ENCODE peak calls at places on chromosomes 7 and 10, in seven cellular contexts. O is HCT116, V is GM23248, I is MM.1S, J is mammary epithelial cell, F is SK-N-MC, K is K562. C is an unnamed sample.

GRCh38 chr10:92729886-92730285 is 40.1 kb downstream of the HHEX start:
- DNase-seq in O (no peak), V (no peak), I (peak), J (no peak), F (no peak), K (no peak), C (no peak)

GRCh38 chr10:10126231-10126630 is 891.4 kb upstream of the CELF2 start:
- DNase-seq in O (no peak), V (peak), I (no peak), J (no peak), F (no peak), K (no peak), C (no peak)

GRCh38 chr7:7156663-7157062 is 25.7 kb upstream of the C1GALT1 start:
- DNase-seq in O (no peak), V (peak), I (no peak), J (no peak), F (no peak), K (no peak), C (no peak)

GRCh38 chr10:79185067-79185774 is 116.5 kb downstream of the ZMIZ1 start:
- DNase-seq in O (no peak), V (peak), I (no peak), J (no peak), F (no peak), K (no peak), C (no peak)

GRCh38 chr7:144404911-144405310 is 1.4 kb upstream of the NOBOX start:
- DNase-seq in O (no peak), V (no peak), I (no peak), J (no peak), F (no peak), K (no peak), C (no peak)

GRCh38 chr7:147771344-147771743 is 819.2 kb upstream of the C7orf33 start:
- DNase-seq in O (no peak), V (no peak), I (no peak), J (no peak), F (no peak), K (no peak), C (no peak)

GRCh38 chr10:131777162-131777561 is 123.6 kb upstream of the PPP2R2D start:
- DNase-seq in O (no peak), V (no peak), I (no peak), J (no peak), F (no peak), K (no peak), C (no peak)

GRCh38 chr10:58399410-58399809 is 14.2 kb downstream of the TFAM start:
- DNase-seq in O (no peak), V (peak), I (no peak), J (peak), F (no peak), K (no peak), C (no peak)

GRCh38 chr7:124536156-124536762 is 229.3 kb downstream of the GPR37 start:
- DNase-seq in O (no peak), V (no peak), I (no peak), J (no peak), F (no peak), K (no peak), C (no peak)

GRCh38 chr10:82914655-82915136 is 1039.7 kb downstream of the NRG3 start:
- DNase-seq in O (no peak), V (no peak), I (no peak), J (no peak), F (no peak), K (no peak), C (no peak)

GRCh38 chr7:29840701-29841100 is 34.4 kb downstream of the WIPF3 start:
- DNase-seq in O (no peak), V (no peak), I (no peak), J (no peak), F (no peak), K (no peak), C (no peak)

GRCh38 chr10:99964791-99965190 is 45.0 kb downstream of the DNMBP start:
- DNase-seq in O (no peak), V (peak), I (no peak), J (no peak), F (no peak), K (no peak), C (no peak)

GRCh38 chr10:13716161-13717071 is 129.7 kb downstream of the PRPF18 start:
- DNase-seq in O (no peak), V (peak), I (no peak), J (no peak), F (no peak), K (no peak), C (no peak)

GRCh38 chr10:72274730-72275350 is 1.1 kb downstream of the DDIT4 start:
- DNase-seq in O (no peak), V (peak), I (peak), J (peak), F (no peak), K (peak), C (peak)

GRCh38 chr10:124338276-124338915 is 80.3 kb downstream of the OAT start:
- DNase-seq in O (no peak), V (no peak), I (no peak), J (no peak), F (no peak), K (no peak), C (no peak)

GRCh38 chr7:85101347-85101746 is 85.5 kb downstream of the SEMA3D start:
- DNase-seq in O (no peak), V (no peak), I (no peak), J (no peak), F (no peak), K (no peak), C (no peak)

GRCh38 chr10:14439451-14440259 is 108.9 kb upstream of the FRMD4A start:
- DNase-seq in O (no peak), V (peak), I (no peak), J (no peak), F (no peak), K (no peak), C (no peak)

GRCh38 chr10:119327096-119327745 is 119.8 kb downstream of the GRK5 start:
- DNase-seq in O (no peak), V (no peak), I (no peak), J (no peak), F (no peak), K (no peak), C (no peak)

GRCh38 chr7:116576350-116577319 is 51.8 kb downstream of the CAV1 start:
- DNase-seq in O (no peak), V (peak), I (no peak), J (peak), F (no peak), K (no peak), C (peak)

GRCh38 chr7:90595801-90596683 is at the start of gene CDK14:
- DNase-seq in O (peak), V (peak), I (peak), J (peak), F (no peak), K (peak), C (peak)

GRCh38 chr10:46560381-46560780 is 3.9 kb upstream of the GPRIN2 start:
- DNase-seq in O (no peak), V (no peak), I (peak), J (no peak), F (no peak), K (no peak), C (peak)

GRCh38 chr7:95843286-95843685 is 70.9 kb downstream of the DYNC1I1 start:
- DNase-seq in O (no peak), V (peak), I (no peak), J (no peak), F (no peak), K (no peak), C (no peak)

GRCh38 chr7:23012797-23013714 is 874 bp downstream of the HYCC1 start:
- DNase-seq in O (no peak), V (peak), I (peak), J (no peak), F (no peak), K (peak), C (peak)

GRCh38 chr7:47568569-47568968 is 13.3 kb downstream of the TNS3 start:
- DNase-seq in O (no peak), V (no peak), I (no peak), J (no peak), F (no peak), K (no peak), C (no peak)

GRCh38 chr7:150717821-150718420 is 1.5 kb downstream of the GIMAP1 start:
- DNase-seq in O (no peak), V (no peak), I (no peak), J (no peak), F (no peak), K (no peak), C (no peak)

GRCh38 chr7:150715293-150715692 is 1.1 kb upstream of the GIMAP1 start:
- DNase-seq in O (no peak), V (no peak), I (no peak), J (no peak), F (no peak), K (no peak), C (no peak)

GRCh38 chr7:150716939-150717338 is 526 bp downstream of the GIMAP1 start:
- DNase-seq in O (no peak), V (no peak), I (no peak), J (no peak), F (no peak), K (no peak), C (no peak)

GRCh38 chr7:150715738-150716137 is 675 bp upstream of the GIMAP1 start:
- DNase-seq in O (no peak), V (no peak), I (no peak), J (no peak), F (no peak), K (no peak), C (no peak)

GRCh38 chr7:150716368-150716767 is at the start of gene GIMAP1:
- DNase-seq in O (no peak), V (no peak), I (no peak), J (no peak), F (no peak), K (no peak), C (no peak)
- H3K4me3 ChIP-seq in O (no peak), V (no peak), I (no peak), J (no peak), F (no peak), K (no peak), C (no peak)

DNA sequence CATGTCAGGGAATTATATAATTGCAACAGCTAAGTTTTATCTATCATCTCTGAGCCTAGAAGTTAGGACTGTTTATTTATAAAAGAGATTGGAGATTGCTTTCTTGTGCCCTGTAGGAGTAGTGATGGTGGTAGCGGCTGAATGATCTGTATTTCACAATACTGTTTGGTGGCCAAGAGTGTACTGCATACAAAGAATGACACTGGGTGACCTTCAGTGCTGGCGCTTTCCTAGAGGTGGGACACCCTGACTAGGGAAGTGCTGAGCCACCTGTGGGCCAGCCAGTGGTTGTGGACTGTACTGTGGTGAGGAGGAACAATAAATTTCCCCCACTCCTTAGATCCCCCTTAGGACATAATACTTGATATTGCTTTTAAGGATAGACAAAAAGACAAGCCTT is 53.0 kb downstream of the COPG2 start:
- DNase-seq in O (no peak), V (no peak), I (no peak), J (no peak), F (no peak), K (no peak), C (no peak)
- H3K27ac ChIP-seq in O (no peak), V (no peak), I (no peak), J (no peak), F (no peak), K (no peak), C (no peak)

DNA sequence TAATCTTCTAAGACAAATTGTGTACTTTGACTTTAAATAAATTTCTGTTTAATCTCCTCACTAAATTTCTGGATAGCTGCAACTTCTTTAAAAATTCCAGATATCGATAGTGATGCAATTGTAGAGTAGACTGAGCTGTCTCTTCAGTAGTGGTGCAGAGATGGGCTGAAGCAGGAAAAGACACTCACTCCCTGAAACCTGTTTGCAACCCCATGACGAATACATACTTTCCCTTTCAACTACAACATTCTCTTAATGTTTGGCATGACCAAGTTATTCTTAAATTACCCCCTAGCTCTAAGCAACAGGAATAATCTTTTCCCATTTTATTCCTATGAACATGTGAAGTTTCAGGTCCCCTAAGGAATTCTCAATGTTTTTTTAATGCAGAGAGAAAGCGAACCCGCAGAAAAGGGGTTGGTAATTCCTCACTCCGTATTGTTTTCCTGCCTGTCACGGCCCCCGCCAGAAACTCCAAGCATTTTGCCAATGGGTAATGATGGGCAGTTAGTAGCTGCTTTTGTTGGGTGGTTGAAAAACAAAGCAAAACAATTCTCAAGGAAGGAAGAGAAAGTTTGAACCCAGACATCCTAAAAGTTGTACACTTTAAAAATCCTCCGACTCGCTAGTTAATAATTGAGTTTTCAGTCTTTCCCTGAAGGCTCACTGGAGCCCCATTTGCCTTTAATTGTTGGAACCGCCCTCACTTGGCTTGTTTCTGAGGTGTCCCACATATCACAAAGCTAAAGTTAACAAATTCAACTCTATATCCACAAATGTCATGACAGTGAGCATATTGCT is 1.2 kb downstream of the THSD7A start:
- DNase-seq in O (no peak), V (peak), I (no peak), J (peak), F (no peak), K (no peak), C (no peak)
- TF ChIP-seq EZH2 in O (no peak), V (no peak), I (no peak), J (no peak), F (no peak), K (no peak), C (no peak)

GRCh38 chr10:34866848-34867247 is 51.8 kb upstream of the PARD3 start:
- DNase-seq in O (no peak), V (no peak), I (no peak), J (no peak), F (no peak), K (no peak), C (no peak)
- H3K4me3 ChIP-seq in O (no peak), V (no peak), I (no peak), J (no peak), F (no peak), K (no peak), C (no peak)

GRCh38 chr10:18576586-18576985 is 74.8 kb downstream of the NSUN6 start:
- DNase-seq in O (no peak), V (no peak), I (no peak), J (no peak), F (no peak), K (no peak), C (no peak)
- H3K27ac ChIP-seq in O (no peak), V (no peak), I (no peak), J (no peak), F (no peak), K (no peak), C (no peak)

GRCh38 chr7:150976529-150977381 is 1.4 kb downstream of the KCNH2 start:
- DNase-seq in O (no peak), V (no peak), I (no peak), J (no peak), F (no peak), K (peak), C (no peak)
- TF ChIP-seq EZH2 in O (no peak), V (peak), I (no peak), J (no peak), F (no peak), K (no peak), C (no peak)

DNA sequence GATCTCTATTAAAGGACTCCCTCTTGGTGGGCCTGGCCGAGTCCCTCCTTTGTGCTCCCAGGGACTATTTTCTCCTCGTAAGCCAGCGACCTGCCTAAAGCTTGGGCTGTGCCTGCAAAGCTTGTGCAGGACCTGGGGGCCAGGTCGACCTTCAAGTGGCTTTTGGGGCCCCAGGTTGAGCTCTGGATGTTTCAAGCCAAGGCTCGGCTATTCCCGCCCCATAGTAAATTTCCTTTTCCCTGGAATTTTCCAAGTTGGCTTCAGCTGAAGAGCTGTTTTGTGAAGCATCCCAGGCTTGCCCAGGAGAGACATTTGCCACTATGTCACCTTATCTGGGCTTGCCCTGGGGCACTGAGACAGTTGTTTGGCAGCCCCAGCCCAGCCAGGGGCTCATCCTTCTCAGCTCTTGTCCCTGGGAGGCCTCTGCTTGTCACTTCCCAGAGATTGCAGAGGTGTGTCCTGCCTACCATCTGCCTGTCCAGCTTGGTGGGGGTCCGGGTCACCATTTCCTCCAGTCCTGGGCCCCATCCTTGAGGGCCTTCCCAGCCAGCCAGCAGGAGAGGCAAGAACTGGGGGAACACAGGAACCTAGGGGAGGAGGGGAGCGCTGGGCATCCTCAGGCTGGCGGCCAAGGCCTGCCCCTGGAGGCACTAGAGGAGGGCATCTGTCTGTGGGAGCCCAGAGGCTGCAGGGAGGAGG is 20.2 kb downstream of the ZMIZ2 start:
- DNase-seq in O (no peak), V (no peak), I (no peak), J (no peak), F (no peak), K (no peak), C (peak)
- H3K4me3 ChIP-seq in O (no peak), V (no peak), I (no peak), J (no peak), F (no peak), K (no peak), C (no peak)

DNA sequence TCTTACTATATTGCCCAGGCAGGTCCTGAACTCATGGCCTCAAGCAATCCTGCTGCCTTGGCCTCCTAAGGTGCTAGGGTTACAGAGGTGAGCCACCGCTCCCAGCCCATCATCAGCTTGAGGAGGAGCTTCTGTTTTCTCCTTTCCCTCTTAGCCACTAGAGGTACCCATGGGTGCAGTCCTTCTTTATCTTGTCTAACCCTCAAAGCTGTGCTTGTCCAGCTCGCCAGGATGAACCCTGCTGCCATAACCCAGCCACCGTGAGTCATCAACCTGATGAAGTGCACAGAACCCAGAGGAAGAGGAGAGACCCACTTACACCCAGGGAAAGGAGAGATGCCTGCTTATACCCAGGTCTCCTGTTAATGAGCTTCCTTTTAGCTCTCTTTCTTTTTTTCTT is 133.4 kb downstream of the CUL2 start:
- DNase-seq in O (no peak), V (peak), I (no peak), J (no peak), F (no peak), K (no peak), C (no peak)
- H3K27ac ChIP-seq in O (no peak), V (no peak), I (no peak), J (no peak), F (no peak), K (no peak), C (no peak)

GRCh38 chr7:2171855-2172254 is 60.9 kb downstream of the MAD1L1 start:
- DNase-seq in O (no peak), V (no peak), I (no peak), J (no peak), F (no peak), K (no peak), C (no peak)
- TF ChIP-seq EZH2 in O (no peak), V (no peak), I (no peak), J (no peak), F (no peak), K (no peak), C (no peak)

GRCh38 chr10:103677486-103677885 is 177.9 kb downstream of the SH3PXD2A start:
- DNase-seq in O (no peak), V (no peak), I (no peak), J (no peak), F (no peak), K (no peak), C (no peak)
- H3K4me3 ChIP-seq in O (no peak), V (peak), I (peak), J (no peak), F (no peak), K (no peak), C (no peak)